ENCODE peak calls at places on chromosomes 1 and 21, in seven cellular contexts. C, P, G, K, W, L and U are unnamed samples.

GRCh38 chr1:226100436-226101347 is 38.2 kb downstream of the H3-3A start:
- DNase-seq in G (peak; percentile 76), P (no peak), W (peak; percentile 73), L (peak; percentile 66), K (no peak), C (no peak), U (no peak)

GRCh38 chr1:153963850-153964331 is 554 bp upstream of the SLC39A1 start:
- DNase-seq in K (peak; percentile 56), W (peak; percentile 95), P (no peak), G (no peak), C (peak; percentile 49), L (peak; percentile 38), U (peak; percentile 90)

GRCh38 chr1:54405894-54406293 is 300 bp downstream of the SSBP3 start:
- DNase-seq in K (no peak), L (no peak), P (peak; percentile 70), G (no peak), W (peak; percentile 54), C (no peak), U (no peak)

GRCh38 chr1:223738465-223739365 is 26.4 kb downstream of the CAPN2 start:
- DNase-seq in G (no peak), P (no peak), W (no peak), C (peak; percentile 57), K (no peak), L (no peak), U (no peak)

GRCh38 chr1:190168116-190168515 is 309.5 kb downstream of the BRINP3 start:
- DNase-seq in W (no peak), C (no peak), K (peak; percentile 2), L (peak; percentile 52), P (no peak), G (no peak), U (no peak)

GRCh38 chr1:22375601-22376000 is 76.0 kb upstream of the ZBTB40 start:
- DNase-seq in C (no peak), G (no peak), K (no peak), P (no peak), W (no peak), L (no peak), U (no peak)

GRCh38 chr1:240562111-240562590 is 49.8 kb downstream of the GREM2 start:
- DNase-seq in K (no peak), L (no peak), P (no peak), C (no peak), W (peak; percentile 14), G (peak; percentile 56), U (no peak)

GRCh38 chr1:70387507-70387906 is 23.6 kb upstream of the CTH start:
- DNase-seq in P (no peak), W (no peak), C (no peak), L (no peak), G (no peak), K (no peak), U (no peak)

GRCh38 chr1:41607810-41608209 is 123.3 kb upstream of the EDN2 start:
- DNase-seq in L (no peak), P (no peak), G (no peak), K (no peak), C (no peak), W (no peak), U (no peak)

GRCh38 chr1:248858096-248858890 is 592 bp downstream of the ZNF692 start:
- DNase-seq in K (peak; percentile 47), C (peak; percentile 76), G (peak; percentile 80), L (peak; percentile 70), P (peak; percentile 85), W (peak; percentile 89), U (peak; percentile 70)

GRCh38 chr1:28062806-28063205 is 25.6 kb downstream of the EYA3 start:
- DNase-seq in W (no peak), C (no peak), K (no peak), P (no peak), G (peak; percentile 72), L (peak; percentile 56), U (no peak)

GRCh38 chr1:146020058-146020738 is 1.3 kb downstream of the HJV start:
- DNase-seq in P (no peak), G (no peak), L (no peak), K (no peak), C (no peak), W (peak; percentile 27), U (no peak)

GRCh38 chr1:112698366-112699310 is 8.3 kb downstream of the RHOC start:
- DNase-seq in G (no peak), P (peak; percentile 75), W (no peak), K (no peak), L (no peak), C (no peak), U (no peak)

GRCh38 chr1:155081472-155082300 is 3.0 kb downstream of the EFNA3 start:
- DNase-seq in K (no peak), C (no peak), L (no peak), P (peak; percentile 59), G (no peak), W (no peak), U (no peak)

GRCh38 chr1:9721606-9722377 is 70.3 kb downstream of the PIK3CD start:
- DNase-seq in W (peak; percentile 86), G (peak; percentile 26), P (no peak), L (peak; percentile 32), C (no peak), K (no peak), U (no peak)

GRCh38 chr1:100325415-100326324 is 26.6 kb upstream of the CDC14A start:
- DNase-seq in W (peak; percentile 73), K (no peak), C (no peak), L (no peak), G (no peak), P (no peak), U (no peak)

GRCh38 chr1:167060141-167061072 is 29.8 kb downstream of the GPA33 start:
- DNase-seq in K (no peak), P (no peak), L (no peak), C (no peak), G (peak; percentile 6), W (peak; percentile 59), U (no peak)

GRCh38 chr1:73862343-73862742 is 335.6 kb downstream of the LRRIQ3 start:
- DNase-seq in L (no peak), K (no peak), W (no peak), G (no peak), P (no peak), C (no peak), U (no peak)

GRCh38 chr1:38677311-38677710 is 182.3 kb downstream of the RRAGC start:
- DNase-seq in G (no peak), K (no peak), L (no peak), P (no peak), W (no peak), C (no peak), U (peak; percentile 28)

GRCh38 chr1:235556807-235557206 is 52.6 kb upstream of the B3GALNT2 start:
- DNase-seq in G (no peak), P (no peak), W (no peak), K (no peak), C (no peak), L (no peak), U (no peak)

GRCh38 chr21:32467291-32467690 is 54.8 kb downstream of the EVA1C start:
- DNase-seq in W (peak; percentile 50), K (no peak), P (no peak), G (no peak), C (no peak), L (no peak), U (no peak)

GRCh38 chr21:45076245-45076661 is 1.9 kb downstream of the ADARB1 start:
- DNase-seq in C (no peak), G (peak; percentile 31), P (no peak), K (no peak), L (no peak), W (no peak), U (no peak)
- H3K4me3 ChIP-seq in C (peak overlapping the region; percentile 10), G (no peak overlapping the region), P (no peak overlapping the region), K (no peak overlapping the region), L (no peak overlapping the region), W (no peak overlapping the region), U (no peak overlapping the region)

DNA sequence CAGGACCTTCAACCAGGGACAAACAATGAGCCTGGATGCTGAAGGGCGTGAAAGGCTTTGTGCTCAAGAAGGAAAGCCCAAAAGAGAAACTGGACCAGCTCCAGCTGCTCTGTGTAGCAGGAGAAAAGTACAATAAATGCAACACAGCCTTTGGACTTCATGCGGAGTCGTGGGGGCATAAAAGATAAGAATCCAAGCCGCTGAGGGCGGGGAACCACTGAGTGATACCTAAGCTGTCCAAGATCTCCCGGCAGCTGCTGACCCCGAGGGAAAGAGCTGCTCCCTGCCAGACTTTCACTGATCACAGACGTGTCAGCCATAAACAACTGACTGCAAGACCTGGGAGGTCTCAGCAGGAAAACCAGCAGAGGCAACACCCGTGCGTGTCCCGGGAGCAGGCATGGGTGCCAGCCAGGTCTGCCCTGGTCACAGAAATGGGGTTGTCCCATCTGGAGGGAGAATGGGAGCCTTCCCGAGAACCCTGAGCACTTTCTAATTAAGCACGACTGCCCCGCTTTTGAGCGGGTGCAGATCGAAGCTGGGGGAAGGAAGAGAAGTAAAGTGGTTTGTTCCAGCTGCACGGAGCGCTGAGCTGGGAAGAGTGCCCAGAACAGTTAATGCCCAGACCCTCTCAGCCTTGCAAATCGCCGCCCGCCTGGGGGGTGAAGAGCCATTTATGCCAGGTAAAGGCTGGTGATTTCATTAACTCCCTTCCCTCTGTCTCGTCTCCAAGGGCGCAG is 68.3 kb upstream of the TARDBP start:
- DNase-seq in C (no peak), P (peak; percentile 52), L (peak; percentile 45), K (no peak), G (peak; percentile 21), W (no peak), U (no peak)
- H3K4me1 ChIP-seq in C (peaks cover 7% of the 10 kb centered on the region), P (peaks cover 13% of the 10 kb centered on the region), L (no peaks in the 10 kb centered on the region), K (no peaks in the 10 kb centered on the region), G (peaks cover 7% of the 10 kb centered on the region), W (peaks cover 5% of the 10 kb centered on the region), U (peaks cover 9% of the 10 kb centered on the region)

GRCh38 chr1:3117879-3118278 is 48.9 kb downstream of the PRDM16 start:
- DNase-seq in C (no peak), G (no peak), K (no peak), P (no peak), W (no peak), L (no peak), U (no peak)
- H3K4me3 ChIP-seq in C (no peak overlapping the region), G (no peak overlapping the region), K (no peak overlapping the region), P (no peak overlapping the region), W (no peak overlapping the region), L (no peak overlapping the region), U (no peak overlapping the region)

GRCh38 chr1:180920702-180921101 is 8.0 kb downstream of the KIAA1614 start:
- DNase-seq in C (no peak), K (no peak), L (no peak), G (no peak), P (no peak), W (peak; percentile 46), U (no peak)

GRCh38 chr1:180922637-180923023 is 9.9 kb downstream of the KIAA1614 start:
- DNase-seq in G (no peak), P (no peak), C (no peak), L (no peak), W (no peak), K (no peak), U (no peak)

GRCh38 chr1:180920193-180920592 is 7.5 kb downstream of the KIAA1614 start:
- DNase-seq in C (no peak), G (no peak), L (no peak), K (no peak), W (no peak), P (no peak), U (no peak)

GRCh38 chr1:180921891-180922636 is 9.4 kb downstream of the KIAA1614 start:
- DNase-seq in G (no peak), P (no peak), K (no peak), L (no peak), W (no peak), C (no peak), U (no peak)

GRCh38 chr1:180921386-180921785 is 8.7 kb downstream of the KIAA1614 start:
- DNase-seq in G (no peak), L (no peak), P (no peak), K (no peak), W (no peak), C (no peak), U (no peak)
- H3K4me1 ChIP-seq in G (peaks cover 44% of the 10 kb centered on the region), L (peaks cover 29% of the 10 kb centered on the region), P (peaks cover 14% of the 10 kb centered on the region), K (no peaks in the 10 kb centered on the region), W (peaks cover 44% of the 10 kb centered on the region), C (no peaks in the 10 kb centered on the region), U (peaks cover 8% of the 10 kb centered on the region)